ENCODE peak calls at places on chromosomes 3 and 15, in five cellular contexts. One of them, this sample, is unnamed. For H3K9me3, the result is how much of the 10 kb centered on the place peaks cover.

GRCh38 chr3:146884291-146884690 is 279.1 kb upstream of the PLSCR5 start:
- DNase-seq in esophagus muscularis mucosa: no peak
- DNase-seq in H1: no peak
- DNase-seq in stomach: no peak
- DNase-seq in K562: no peak
- DNase-seq in this sample: no peak

GRCh38 chr15:66405605-66406004 is 18.9 kb downstream of the MAP2K1 start:
- DNase-seq in K562: no peak
- DNase-seq in stomach: no peak
- DNase-seq in H1: no peak
- DNase-seq in esophagus muscularis mucosa: no peak
- DNase-seq in this sample: no peak

GRCh38 chr3:21672303-21672702 is 78.7 kb downstream of the ZNF385D start:
- DNase-seq in H1: no peak
- DNase-seq in K562: no peak
- DNase-seq in stomach: no peak
- DNase-seq in esophagus muscularis mucosa: no peak
- DNase-seq in this sample: no peak

GRCh38 chr3:126753191-126754160 is 49.4 kb downstream of the CHCHD6 start:
- DNase-seq in K562: no peak
- DNase-seq in H1: no peak
- DNase-seq in stomach: no peak
- DNase-seq in esophagus muscularis mucosa: no peak
- DNase-seq in this sample: no peak

GRCh38 chr3:15899438-15899837 is 101.7 kb upstream of the ANKRD28 start:
- DNase-seq in stomach: no peak
- DNase-seq in K562: peak
- DNase-seq in H1: no peak
- DNase-seq in esophagus muscularis mucosa: peak
- DNase-seq in this sample: no peak

GRCh38 chr3:124438813-124439212 is 291.4 kb upstream of the UMPS start:
- DNase-seq in esophagus muscularis mucosa: no peak
- DNase-seq in stomach: no peak
- DNase-seq in H1: no peak
- DNase-seq in K562: no peak
- DNase-seq in this sample: no peak

GRCh38 chr3:186841637-186842036 is 873 bp upstream of the ADIPOQ start:
- DNase-seq in K562: no peak
- DNase-seq in stomach: no peak
- DNase-seq in H1: no peak
- DNase-seq in esophagus muscularis mucosa: no peak
- DNase-seq in this sample: no peak

GRCh38 chr3:143736651-143737050 is 111.6 kb downstream of the SLC9A9 start:
- DNase-seq in esophagus muscularis mucosa: no peak
- DNase-seq in H1: no peak
- DNase-seq in stomach: no peak
- DNase-seq in K562: no peak
- DNase-seq in this sample: no peak

GRCh38 chr3:123072564-123072963 is 5.7 kb downstream of the PDIA5 start:
- DNase-seq in stomach: no peak
- DNase-seq in K562: no peak
- DNase-seq in H1: no peak
- DNase-seq in esophagus muscularis mucosa: no peak
- DNase-seq in this sample: no peak

GRCh38 chr3:16770021-16770420 is 114.7 kb upstream of the PLCL2 start:
- DNase-seq in stomach: no peak
- DNase-seq in K562: no peak
- DNase-seq in H1: no peak
- DNase-seq in esophagus muscularis mucosa: no peak
- DNase-seq in this sample: no peak

GRCh38 chr15:84915011-84915958 is 30.8 kb downstream of the SLC28A1 start:
- DNase-seq in stomach: peak
- DNase-seq in K562: peak
- DNase-seq in esophagus muscularis mucosa: no peak
- DNase-seq in H1: no peak
- DNase-seq in this sample: no peak

GRCh38 chr3:104873331-104873730 is 493.4 kb upstream of the ALCAM start:
- DNase-seq in esophagus muscularis mucosa: no peak
- DNase-seq in H1: no peak
- DNase-seq in stomach: no peak
- DNase-seq in K562: no peak
- DNase-seq in this sample: no peak

GRCh38 chr3:145899229-145899628 is 261.8 kb downstream of the PLOD2 start:
- DNase-seq in stomach: no peak
- DNase-seq in K562: no peak
- DNase-seq in esophagus muscularis mucosa: no peak
- DNase-seq in H1: no peak
- DNase-seq in this sample: no peak

GRCh38 chr3:9387322-9387655 is 10.1 kb upstream of the SETD5 start:
- DNase-seq in esophagus muscularis mucosa: no peak
- DNase-seq in H1: no peak
- DNase-seq in K562: no peak
- DNase-seq in stomach: no peak
- DNase-seq in this sample: no peak

GRCh38 chr3:172658344-172659245 is 52.3 kb downstream of the NCEH1 start:
- DNase-seq in H1: no peak
- DNase-seq in esophagus muscularis mucosa: peak
- DNase-seq in K562: no peak
- DNase-seq in stomach: no peak
- DNase-seq in this sample: no peak

GRCh38 chr3:113531826-113532697 is at the start of gene SIDT1:
- DNase-seq in H1: no peak
- DNase-seq in K562: no peak
- DNase-seq in stomach: peak
- DNase-seq in esophagus muscularis mucosa: no peak
- DNase-seq in this sample: no peak

GRCh38 chr3:171873561-171873960 is 30.4 kb downstream of the TMEM212 start:
- DNase-seq in esophagus muscularis mucosa: no peak
- DNase-seq in K562: no peak
- DNase-seq in H1: no peak
- DNase-seq in stomach: no peak
- DNase-seq in this sample: no peak

GRCh38 chr3:10970306-10970979 is 22.1 kb upstream of the SLC6A1 start:
- DNase-seq in K562: no peak
- DNase-seq in esophagus muscularis mucosa: no peak
- DNase-seq in stomach: no peak
- DNase-seq in H1: no peak
- DNase-seq in this sample: no peak

GRCh38 chr15:58864602-58865419 is 68.7 kb downstream of the SLTM start:
- DNase-seq in K562: no peak
- DNase-seq in esophagus muscularis mucosa: no peak
- DNase-seq in H1: peak
- DNase-seq in stomach: peak
- DNase-seq in this sample: no peak

GRCh38 chr3:124119056-124119721 is 127.3 kb upstream of the ROPN1 start:
- DNase-seq in K562: no peak
- DNase-seq in esophagus muscularis mucosa: no peak
- DNase-seq in H1: no peak
- DNase-seq in stomach: no peak
- DNase-seq in this sample: no peak

GRCh38 chr15:84960391-84961113 is 21.1 kb upstream of the PDE8A start:
- DNase-seq in K562: no peak
- DNase-seq in stomach: no peak
- DNase-seq in esophagus muscularis mucosa: no peak
- DNase-seq in H1: no peak
- DNase-seq in this sample: no peak

GRCh38 chr3:171212648-171213047 is 186.1 kb upstream of the SLC2A2 start:
- DNase-seq in stomach: no peak
- DNase-seq in esophagus muscularis mucosa: no peak
- DNase-seq in H1: no peak
- DNase-seq in K562: no peak
- DNase-seq in this sample: no peak

GRCh38 chr15:34109775-34110663 is 8.1 kb downstream of the PGBD4 start:
- DNase-seq in stomach: no peak
- DNase-seq in H1: no peak
- DNase-seq in esophagus muscularis mucosa: no peak
- DNase-seq in K562: peak
- DNase-seq in this sample: no peak

GRCh38 chr15:25241241-25241801 is 197.5 kb downstream of the UBE3A start:
- DNase-seq in stomach: no peak
- DNase-seq in K562: no peak
- DNase-seq in esophagus muscularis mucosa: no peak
- DNase-seq in H1: no peak
- DNase-seq in this sample: no peak

GRCh38 chr15:25242166-25242879 is 196.5 kb downstream of the UBE3A start:
- DNase-seq in stomach: no peak
- DNase-seq in esophagus muscularis mucosa: no peak
- DNase-seq in K562: no peak
- DNase-seq in H1: no peak
- DNase-seq in this sample: no peak

GRCh38 chr15:25238716-25239470 is 199.9 kb downstream of the UBE3A start:
- DNase-seq in stomach: no peak
- DNase-seq in K562: no peak
- DNase-seq in esophagus muscularis mucosa: no peak
- DNase-seq in H1: no peak
- DNase-seq in this sample: no peak

GRCh38 chr15:25239471-25240345 is 199.1 kb downstream of the UBE3A start:
- DNase-seq in stomach: no peak
- DNase-seq in H1: no peak
- DNase-seq in esophagus muscularis mucosa: no peak
- DNase-seq in K562: no peak
- DNase-seq in this sample: no peak

DNA sequence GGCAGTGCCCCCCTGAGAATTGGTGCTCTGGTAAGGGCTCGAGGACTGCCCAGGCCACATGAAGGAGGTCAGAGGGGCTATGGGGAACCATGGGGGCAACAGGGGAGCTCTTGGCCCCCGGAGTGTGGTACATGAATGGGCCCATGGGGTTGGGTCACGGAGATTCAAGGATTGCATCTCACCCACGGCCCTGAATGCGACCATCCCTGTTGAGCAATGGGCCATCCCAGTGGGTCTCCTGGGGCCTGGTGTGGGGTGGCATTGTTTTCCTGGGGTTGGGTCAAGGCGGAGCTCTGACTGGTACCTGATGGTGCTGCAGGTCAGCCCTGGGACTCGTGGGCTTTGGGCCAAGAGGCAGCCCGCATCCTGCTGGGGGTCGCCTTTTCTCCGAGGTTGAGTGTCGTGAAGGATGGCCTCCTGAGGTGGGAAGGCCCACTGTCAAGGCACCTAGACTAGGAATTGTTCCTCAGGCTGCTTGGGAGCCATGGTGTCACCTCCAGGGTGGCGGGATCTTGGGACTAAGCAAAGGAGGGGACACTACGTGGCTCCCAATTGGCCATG is 198.3 kb downstream of the UBE3A start:
- DNase-seq in H1: no peak
- DNase-seq in stomach: no peak
- DNase-seq in K562: no peak
- DNase-seq in esophagus muscularis mucosa: no peak
- DNase-seq in this sample: no peak
- H3K9me3 ChIP-seq in H1: half or more
- H3K9me3 ChIP-seq in stomach: half or more
- H3K9me3 ChIP-seq in K562: under half
- H3K9me3 ChIP-seq in esophagus muscularis mucosa: half or more
- H3K9me3 ChIP-seq in this sample: under half

DNA sequence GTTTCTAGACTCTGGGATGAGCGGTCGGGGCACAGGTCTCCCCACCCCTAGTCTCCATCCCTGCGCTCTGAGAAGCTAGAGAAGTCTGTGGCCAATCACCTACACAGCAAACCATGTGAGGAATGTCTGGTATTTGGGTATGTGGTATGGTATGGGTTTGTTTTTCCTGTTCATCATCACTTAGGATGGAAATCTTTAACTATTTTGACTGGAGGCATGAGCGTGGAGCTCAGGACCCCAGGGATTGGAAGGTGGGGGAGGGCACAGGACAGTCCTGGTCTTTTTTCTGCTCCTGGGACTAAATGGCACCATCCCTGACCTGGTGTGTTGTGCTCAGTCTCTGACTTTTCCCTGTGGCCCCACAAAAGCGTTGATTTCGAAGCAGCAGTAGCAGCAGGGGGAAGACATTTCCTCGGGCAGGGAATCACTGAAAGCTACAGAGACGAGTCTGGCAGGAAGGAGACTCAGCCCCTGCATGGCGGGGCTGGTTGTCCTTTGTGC is 191.7 kb upstream of the TPM1 start:
- DNase-seq in H1: peak
- DNase-seq in stomach: no peak
- DNase-seq in esophagus muscularis mucosa: peak
- DNase-seq in K562: no peak
- DNase-seq in this sample: no peak
- TF ChIP-seq POLR2AphosphoS5 in H1: no peak
- TF ChIP-seq POLR2AphosphoS5 in stomach: no peak
- TF ChIP-seq POLR2AphosphoS5 in esophagus muscularis mucosa: no peak
- TF ChIP-seq POLR2AphosphoS5 in K562: no peak
- TF ChIP-seq POLR2AphosphoS5 in this sample: no peak

DNA sequence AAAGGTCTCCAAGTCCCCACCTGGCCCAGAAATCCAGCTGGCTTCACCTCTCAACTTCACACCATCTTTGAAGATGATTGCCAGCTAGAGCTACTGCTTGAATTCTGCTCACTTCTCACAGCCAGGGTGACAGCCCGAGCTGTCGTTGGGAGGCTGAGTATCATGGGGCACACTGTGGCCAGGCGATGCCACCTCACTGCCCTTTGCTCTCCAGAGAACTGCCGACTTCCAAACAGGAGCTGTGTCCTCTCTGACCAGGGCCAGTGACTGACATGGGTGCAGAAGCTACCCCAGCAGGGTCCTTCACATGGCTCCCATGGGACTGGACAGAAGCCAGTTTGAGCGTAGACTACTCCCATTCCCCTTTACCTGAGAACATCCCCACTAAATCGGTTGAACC is 254.0 kb downstream of the GABRB3 start:
- DNase-seq in H1: no peak
- DNase-seq in esophagus muscularis mucosa: no peak
- DNase-seq in stomach: no peak
- DNase-seq in K562: no peak
- DNase-seq in this sample: no peak
- H3K9me3 ChIP-seq in H1: under half
- H3K9me3 ChIP-seq in esophagus muscularis mucosa: under half
- H3K9me3 ChIP-seq in stomach: under half
- H3K9me3 ChIP-seq in K562: under half
- H3K9me3 ChIP-seq in this sample: under half

GRCh38 chr15:60052796-60053195 is 48.7 kb downstream of the FOXB1 start:
- DNase-seq in stomach: no peak
- DNase-seq in esophagus muscularis mucosa: no peak
- DNase-seq in K562: no peak
- DNase-seq in H1: no peak
- DNase-seq in this sample: no peak
- TF ChIP-seq POLR2AphosphoS5 in stomach: no peak
- TF ChIP-seq POLR2AphosphoS5 in esophagus muscularis mucosa: no peak
- TF ChIP-seq POLR2AphosphoS5 in K562: no peak
- TF ChIP-seq POLR2AphosphoS5 in H1: no peak
- TF ChIP-seq POLR2AphosphoS5 in this sample: no peak

GRCh38 chr15:23566070-23567050 is 886 bp downstream of the MKRN3 start:
- DNase-seq in stomach: no peak
- DNase-seq in esophagus muscularis mucosa: no peak
- DNase-seq in K562: peak
- DNase-seq in H1: no peak
- DNase-seq in this sample: no peak
- H3K9me3 ChIP-seq in stomach: under half
- H3K9me3 ChIP-seq in esophagus muscularis mucosa: under half
- H3K9me3 ChIP-seq in K562: under half
- H3K9me3 ChIP-seq in H1: under half
- H3K9me3 ChIP-seq in this sample: under half